ENCODE peak calls at places on chromosomes 1 and 21, in ten cellular contexts. W is cardiac muscle cell, G is K562, N is HL-60, O is BE2C, R is ovary, T is GM20000, C is A549, Z is esophagus squamous epithelium, M is AG04450. F is an unnamed sample.

GRCh38 chr1:85132078-85132715 is 68.6 kb downstream of the SYDE2 start:
- DNase-seq in N (no peak), W (no peak), C (no peak), O (no peak), T (no peak), M (no peak), Z (no peak), G (no peak), R (no peak), F (no peak)

GRCh38 chr1:10625076-10625475 is 150.3 kb downstream of the PEX14 start:
- DNase-seq in N (no peak), W (no peak), R (no peak), Z (no peak), O (no peak), T (no peak), C (no peak), M (no peak), G (no peak), F (no peak)

GRCh38 chr1:119946724-119947123 is 50.4 kb upstream of the ADAM30 start:
- DNase-seq in M (no peak), Z (no peak), N (no peak), O (no peak), G (no peak), T (no peak), R (no peak), C (no peak), W (no peak), F (no peak)

GRCh38 chr21:28069446-28069845 is 923.2 kb downstream of the LTN1 start:
- DNase-seq in N (no peak), R (no peak), Z (no peak), C (no peak), O (no peak), T (no peak), G (no peak), M (peak; percentile 63), W (no peak), F (no peak)

GRCh38 chr1:18091660-18092446 is 15.7 kb upstream of the IGSF21 start:
- DNase-seq in R (no peak), G (no peak), T (no peak), M (no peak), O (no peak), W (no peak), C (no peak), N (no peak), Z (no peak), F (no peak)

GRCh38 chr1:84541679-84542078 is 32.6 kb downstream of the CTBS start:
- DNase-seq in O (no peak), Z (no peak), R (no peak), G (peak; percentile 9), M (no peak), C (no peak), N (no peak), W (no peak), T (no peak), F (no peak)

GRCh38 chr1:83130886-83131691 is 867.8 kb downstream of the TTLL7 start:
- DNase-seq in C (no peak), G (no peak), N (no peak), T (no peak), R (no peak), O (no peak), M (no peak), Z (no peak), W (no peak), F (no peak)

GRCh38 chr1:23558140-23558871 is 995 bp downstream of the ID3 start:
- DNase-seq in Z (no peak), G (peak; percentile 93), R (peak; percentile 67), M (no peak), W (peak; percentile 74), T (peak; percentile 59), N (no peak), C (no peak), O (peak; percentile 76), F (peak; percentile 88)

GRCh38 chr1:228058981-228059535 is 23.4 kb upstream of the ARF1 start:
- DNase-seq in T (no peak), W (no peak), N (no peak), O (no peak), M (no peak), C (no peak), G (no peak), R (no peak), Z (no peak), F (no peak)

GRCh38 chr21:42574234-42575027 is 60.8 kb downstream of the SLC37A1 start:
- DNase-seq in Z (no peak), M (no peak), W (peak; percentile 32), N (no peak), C (no peak), G (peak; percentile 49), O (peak; percentile 46), T (no peak), R (no peak), F (peak; percentile 23)

GRCh38 chr1:12772520-12772919 is 1.0 kb upstream of the PRAMEF12 start:
- DNase-seq in N (no peak), W (no peak), R (no peak), T (no peak), M (no peak), C (no peak), Z (no peak), O (no peak), G (no peak), F (no peak)

GRCh38 chr1:16073490-16074104 is at the start of gene FAM131C:
- DNase-seq in N (no peak), O (peak; percentile 38), C (peak; percentile 61), G (no peak), Z (no peak), R (peak; percentile 41), T (peak; percentile 88), W (peak; percentile 71), M (no peak), F (peak; percentile 62)
- TF ChIP-seq CTCF in N (no peak), O (no peak), C (peak; percentile 65), G (peak; percentile 62), Z (peak; percentile 71), R (peak; percentile 44), T (peak; percentile 45), W (peak; percentile 33), M (peak; percentile 13), F (peak; percentile 63)

DNA sequence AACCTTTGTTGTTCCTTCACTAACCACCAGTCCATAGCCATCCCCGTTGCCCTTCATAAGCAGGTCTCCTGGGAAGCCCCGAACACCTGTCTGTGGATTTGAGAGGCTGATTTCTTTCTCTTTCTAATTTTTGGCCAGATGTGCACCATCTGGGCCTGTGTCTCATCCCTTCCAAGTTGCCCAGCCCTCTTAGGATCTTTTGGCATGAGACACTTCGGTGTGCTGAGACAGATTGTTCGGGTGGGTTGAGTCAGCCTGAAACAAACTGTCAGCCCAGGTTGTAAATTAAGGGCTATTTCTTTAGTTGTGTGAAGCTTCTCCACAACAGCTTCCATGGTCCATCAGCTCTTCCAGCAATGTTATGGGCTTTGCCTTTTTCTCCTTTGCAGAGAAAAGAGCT is 1.4 kb upstream of the DNAJC11 start:
- DNase-seq in M (no peak), W (no peak), G (no peak), N (no peak), O (no peak), C (no peak), Z (no peak), T (no peak), R (no peak), F (no peak)
- TF ChIP-seq CTCF in M (no peak), W (no peak), G (no peak), N (no peak), O (no peak), C (no peak), Z (no peak), T (no peak), R (no peak), F (no peak)

GRCh38 chr1:116334015-116334547 is 39.0 kb upstream of the ATP1A1 start:
- DNase-seq in O (peak; percentile 47), T (no peak), M (peak; percentile 18), R (no peak), G (no peak), W (no peak), N (no peak), C (no peak), Z (no peak), F (peak; percentile 55)
- TF ChIP-seq CTCF in O (no peak), T (no peak), M (no peak), R (no peak), G (no peak), W (no peak), N (no peak), C (no peak), Z (no peak), F (no peak)

DNA sequence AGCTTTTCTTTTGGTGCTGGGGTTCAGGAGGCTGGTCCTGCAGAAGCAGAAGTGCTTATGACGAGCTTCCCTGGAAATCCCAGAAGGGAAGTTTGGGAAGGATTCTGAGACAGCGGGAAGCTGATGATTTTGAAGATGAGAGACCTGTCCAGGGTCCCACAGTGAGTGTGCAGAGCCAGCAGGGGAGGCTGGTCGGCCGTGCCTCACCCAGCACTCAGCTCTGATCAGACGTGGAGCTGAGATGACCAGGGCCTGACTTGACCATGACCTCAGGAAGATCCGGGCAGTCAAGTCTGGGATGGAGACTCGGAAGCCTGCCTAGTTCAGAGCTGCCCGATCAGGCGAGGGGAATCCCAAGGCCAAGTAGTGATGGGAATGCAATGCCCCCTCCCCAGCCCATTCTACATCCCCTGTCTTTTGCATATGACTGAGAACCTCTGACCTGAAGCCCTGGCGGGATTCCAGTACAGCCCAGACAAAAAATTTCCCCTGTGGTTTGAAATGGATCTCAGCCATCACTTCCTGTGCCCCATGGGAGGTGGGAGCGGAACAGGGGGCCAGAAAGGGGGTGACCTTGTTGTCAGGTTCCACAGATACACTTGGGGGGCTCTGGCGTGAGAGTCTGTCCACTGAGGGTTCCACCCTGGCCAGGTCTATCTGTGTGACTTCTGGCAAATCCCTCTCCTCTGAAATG is 96.8 kb upstream of the RUNX3 start:
- DNase-seq in T (no peak), R (no peak), O (no peak), W (no peak), N (no peak), G (no peak), Z (no peak), C (no peak), M (no peak), F (peak; percentile 36)
- TF ChIP-seq CTCF in T (no peak), R (no peak), O (no peak), W (no peak), N (no peak), G (no peak), Z (no peak), C (no peak), M (no peak), F (no peak)

GRCh38 chr1:160681891-160682140 is 29.8 kb downstream of the CD48 start:
- DNase-seq in M (no peak), R (no peak), T (no peak), O (no peak), W (no peak), Z (no peak), C (no peak), G (no peak), N (no peak), F (no peak)
- TF ChIP-seq CTCF in M (no peak), R (no peak), T (no peak), O (no peak), W (no peak), Z (no peak), C (no peak), G (no peak), N (no peak), F (no peak)